ENCODE peak calls at places on chromosomes 16 and 17, in nine cellular contexts. One of them, this sample, is unnamed.

GRCh38 chr17:35052240-35052608 is 11.3 kb downstream of the RFFL start:
- DNase-seq in fibroblast of lung: peak
- DNase-seq in CD8-positive, alpha-beta T cell: no peak
- DNase-seq in brain microvascular endothelial cell: peak
- DNase-seq in dorsolateral prefrontal cortex: no peak
- DNase-seq in OCI-LY7: no peak
- DNase-seq in transverse colon: no peak
- DNase-seq in PC-9: no peak
- DNase-seq in body of pancreas: no peak
- DNase-seq in this sample: no peak

GRCh38 chr17:28394717-28395116 is 11.3 kb downstream of the SLC46A1 start:
- DNase-seq in fibroblast of lung: no peak
- DNase-seq in CD8-positive, alpha-beta T cell: no peak
- DNase-seq in brain microvascular endothelial cell: no peak
- DNase-seq in dorsolateral prefrontal cortex: no peak
- DNase-seq in OCI-LY7: no peak
- DNase-seq in transverse colon: no peak
- DNase-seq in PC-9: no peak
- DNase-seq in body of pancreas: no peak
- DNase-seq in this sample: no peak

GRCh38 chr17:7851438-7852261 is 3.2 kb upstream of the TMEM88 start:
- DNase-seq in fibroblast of lung: peak
- DNase-seq in CD8-positive, alpha-beta T cell: peak
- DNase-seq in brain microvascular endothelial cell: peak
- DNase-seq in dorsolateral prefrontal cortex: peak
- DNase-seq in OCI-LY7: peak
- DNase-seq in transverse colon: peak
- DNase-seq in PC-9: no peak
- DNase-seq in body of pancreas: peak
- DNase-seq in this sample: peak

GRCh38 chr17:38605852-38606645 is at the start of gene SRCIN1:
- DNase-seq in fibroblast of lung: no peak
- DNase-seq in CD8-positive, alpha-beta T cell: peak
- DNase-seq in brain microvascular endothelial cell: no peak
- DNase-seq in dorsolateral prefrontal cortex: peak
- DNase-seq in OCI-LY7: peak
- DNase-seq in transverse colon: peak
- DNase-seq in PC-9: peak
- DNase-seq in body of pancreas: peak
- DNase-seq in this sample: peak

GRCh38 chr16:48123104-48123788 is 32.5 kb downstream of the ABCC12 start:
- DNase-seq in fibroblast of lung: peak
- DNase-seq in CD8-positive, alpha-beta T cell: no peak
- DNase-seq in brain microvascular endothelial cell: peak
- DNase-seq in dorsolateral prefrontal cortex: no peak
- DNase-seq in OCI-LY7: no peak
- DNase-seq in transverse colon: no peak
- DNase-seq in PC-9: peak
- DNase-seq in body of pancreas: no peak
- DNase-seq in this sample: no peak

GRCh38 chr17:27544350-27545131 is 86.4 kb upstream of the LGALS9 start:
- DNase-seq in fibroblast of lung: peak
- DNase-seq in CD8-positive, alpha-beta T cell: no peak
- DNase-seq in brain microvascular endothelial cell: no peak
- DNase-seq in dorsolateral prefrontal cortex: no peak
- DNase-seq in OCI-LY7: peak
- DNase-seq in transverse colon: no peak
- DNase-seq in PC-9: peak
- DNase-seq in body of pancreas: no peak
- DNase-seq in this sample: no peak

GRCh38 chr16:16991711-16992110 is 479.0 kb downstream of the XYLT1 start:
- DNase-seq in fibroblast of lung: no peak
- DNase-seq in CD8-positive, alpha-beta T cell: no peak
- DNase-seq in brain microvascular endothelial cell: no peak
- DNase-seq in dorsolateral prefrontal cortex: no peak
- DNase-seq in OCI-LY7: no peak
- DNase-seq in transverse colon: no peak
- DNase-seq in PC-9: no peak
- DNase-seq in body of pancreas: no peak
- DNase-seq in this sample: no peak

GRCh38 chr16:68235105-68235881 is 634 bp downstream of the ESRP2 start:
- DNase-seq in fibroblast of lung: no peak
- DNase-seq in CD8-positive, alpha-beta T cell: no peak
- DNase-seq in brain microvascular endothelial cell: no peak
- DNase-seq in dorsolateral prefrontal cortex: no peak
- DNase-seq in OCI-LY7: no peak
- DNase-seq in transverse colon: peak
- DNase-seq in PC-9: peak
- DNase-seq in body of pancreas: peak
- DNase-seq in this sample: no peak

GRCh38 chr16:81627729-81628128 is 151.4 kb upstream of the PLCG2 start:
- DNase-seq in fibroblast of lung: no peak
- DNase-seq in CD8-positive, alpha-beta T cell: no peak
- DNase-seq in brain microvascular endothelial cell: no peak
- DNase-seq in dorsolateral prefrontal cortex: no peak
- DNase-seq in OCI-LY7: no peak
- DNase-seq in transverse colon: no peak
- DNase-seq in PC-9: no peak
- DNase-seq in body of pancreas: no peak
- DNase-seq in this sample: no peak

GRCh38 chr16:72061564-72061963 is 1.5 kb upstream of the HPR start:
- DNase-seq in fibroblast of lung: no peak
- DNase-seq in CD8-positive, alpha-beta T cell: no peak
- DNase-seq in brain microvascular endothelial cell: no peak
- DNase-seq in dorsolateral prefrontal cortex: no peak
- DNase-seq in OCI-LY7: no peak
- DNase-seq in transverse colon: no peak
- DNase-seq in PC-9: no peak
- DNase-seq in body of pancreas: no peak
- DNase-seq in this sample: no peak

GRCh38 chr16:66196770-66197169 is 169.7 kb upstream of the CDH5 start:
- DNase-seq in fibroblast of lung: no peak
- DNase-seq in CD8-positive, alpha-beta T cell: no peak
- DNase-seq in brain microvascular endothelial cell: no peak
- DNase-seq in dorsolateral prefrontal cortex: no peak
- DNase-seq in OCI-LY7: no peak
- DNase-seq in transverse colon: no peak
- DNase-seq in PC-9: no peak
- DNase-seq in body of pancreas: no peak
- DNase-seq in this sample: no peak

GRCh38 chr17:47990962-47991731 is 20.2 kb downstream of the CDK5RAP3 start:
- DNase-seq in fibroblast of lung: peak
- DNase-seq in CD8-positive, alpha-beta T cell: no peak
- DNase-seq in brain microvascular endothelial cell: no peak
- DNase-seq in dorsolateral prefrontal cortex: no peak
- DNase-seq in OCI-LY7: no peak
- DNase-seq in transverse colon: no peak
- DNase-seq in PC-9: no peak
- DNase-seq in body of pancreas: no peak
- DNase-seq in this sample: no peak

GRCh38 chr17:49193513-49194296 is 16.7 kb downstream of the GNGT2 start:
- DNase-seq in fibroblast of lung: peak
- DNase-seq in CD8-positive, alpha-beta T cell: no peak
- DNase-seq in brain microvascular endothelial cell: peak
- DNase-seq in dorsolateral prefrontal cortex: no peak
- DNase-seq in OCI-LY7: peak
- DNase-seq in transverse colon: peak
- DNase-seq in PC-9: peak
- DNase-seq in body of pancreas: peak
- DNase-seq in this sample: peak

GRCh38 chr16:53502331-53503269 is at the start of gene AKTIP:
- DNase-seq in fibroblast of lung: peak
- DNase-seq in CD8-positive, alpha-beta T cell: peak
- DNase-seq in brain microvascular endothelial cell: peak
- DNase-seq in dorsolateral prefrontal cortex: no peak
- DNase-seq in OCI-LY7: peak
- DNase-seq in transverse colon: peak
- DNase-seq in PC-9: peak
- DNase-seq in body of pancreas: peak
- DNase-seq in this sample: peak

GRCh38 chr16:64253525-64253924 is 868.3 kb downstream of the CDH11 start:
- DNase-seq in fibroblast of lung: no peak
- DNase-seq in CD8-positive, alpha-beta T cell: no peak
- DNase-seq in brain microvascular endothelial cell: peak
- DNase-seq in dorsolateral prefrontal cortex: no peak
- DNase-seq in OCI-LY7: no peak
- DNase-seq in transverse colon: no peak
- DNase-seq in PC-9: no peak
- DNase-seq in body of pancreas: no peak
- DNase-seq in this sample: no peak

GRCh38 chr16:27515874-27516353 is 33.8 kb downstream of the GTF3C1 start:
- DNase-seq in fibroblast of lung: no peak
- DNase-seq in CD8-positive, alpha-beta T cell: no peak
- DNase-seq in brain microvascular endothelial cell: peak
- DNase-seq in dorsolateral prefrontal cortex: no peak
- DNase-seq in OCI-LY7: peak
- DNase-seq in transverse colon: no peak
- DNase-seq in PC-9: peak
- DNase-seq in body of pancreas: peak
- DNase-seq in this sample: peak

DNA sequence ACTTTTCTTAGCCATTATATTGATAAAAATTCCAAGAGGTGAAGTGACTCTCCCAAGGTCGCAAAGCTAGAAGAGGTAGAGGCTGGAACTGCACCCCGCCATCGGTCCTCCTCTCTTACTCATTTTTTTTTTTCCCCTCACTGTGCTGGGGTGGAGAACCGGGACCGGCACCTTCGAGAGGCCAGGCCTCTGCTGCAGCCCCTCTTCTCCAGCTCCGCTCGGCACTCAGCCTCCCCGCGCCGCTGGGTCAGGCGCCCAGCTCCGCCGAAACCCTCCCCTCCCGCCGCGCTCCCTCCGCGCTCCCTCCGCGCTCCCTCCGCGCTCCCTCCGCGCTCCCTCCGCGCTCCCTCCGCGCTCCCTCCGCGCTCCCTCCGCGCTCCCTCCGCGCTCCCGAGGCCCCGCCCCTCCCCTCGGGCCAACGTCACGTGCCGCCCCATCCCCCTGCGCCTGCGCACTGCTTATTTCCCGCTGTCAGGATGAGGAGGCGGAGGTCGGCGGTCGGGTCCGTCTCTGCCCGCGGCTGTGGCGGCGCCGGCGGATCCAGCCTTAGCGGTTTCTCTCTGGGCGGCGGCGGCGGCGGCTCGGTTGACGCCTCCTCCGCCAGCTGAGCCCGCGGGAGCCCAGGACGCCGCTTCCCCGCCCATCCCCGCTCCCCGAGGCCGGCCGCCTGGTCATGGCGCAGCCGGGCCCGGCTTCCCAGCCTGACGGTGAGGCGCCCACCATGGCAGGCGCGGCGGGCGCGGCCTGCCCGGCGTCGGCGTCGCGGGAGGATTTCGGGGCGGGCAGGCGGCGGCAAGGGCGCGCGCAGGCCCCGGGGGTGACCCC is at the start of gene RABEP1:
- DNase-seq in fibroblast of lung: peak
- DNase-seq in CD8-positive, alpha-beta T cell: peak
- DNase-seq in brain microvascular endothelial cell: peak
- DNase-seq in dorsolateral prefrontal cortex: peak
- DNase-seq in OCI-LY7: peak
- DNase-seq in transverse colon: peak
- DNase-seq in PC-9: peak
- DNase-seq in body of pancreas: peak
- DNase-seq in this sample: peak
- TF ChIP-seq CTCF in fibroblast of lung: no peak
- TF ChIP-seq CTCF in CD8-positive, alpha-beta T cell: no peak
- TF ChIP-seq CTCF in brain microvascular endothelial cell: peak
- TF ChIP-seq CTCF in dorsolateral prefrontal cortex: peak
- TF ChIP-seq CTCF in OCI-LY7: peak
- TF ChIP-seq CTCF in transverse colon: peak
- TF ChIP-seq CTCF in PC-9: no peak
- TF ChIP-seq CTCF in body of pancreas: no peak
- TF ChIP-seq CTCF in this sample: no peak

GRCh38 chr17:39812466-39812865 is 51.6 kb downstream of the IKZF3 start:
- DNase-seq in fibroblast of lung: no peak
- DNase-seq in CD8-positive, alpha-beta T cell: no peak
- DNase-seq in brain microvascular endothelial cell: no peak
- DNase-seq in dorsolateral prefrontal cortex: no peak
- DNase-seq in OCI-LY7: no peak
- DNase-seq in transverse colon: no peak
- DNase-seq in PC-9: no peak
- DNase-seq in body of pancreas: no peak
- DNase-seq in this sample: no peak
- H3K27ac ChIP-seq in fibroblast of lung: no peak
- H3K27ac ChIP-seq in CD8-positive, alpha-beta T cell: peak
- H3K27ac ChIP-seq in brain microvascular endothelial cell: no peak
- H3K27ac ChIP-seq in dorsolateral prefrontal cortex: no peak
- H3K27ac ChIP-seq in OCI-LY7: no peak
- H3K27ac ChIP-seq in transverse colon: no peak
- H3K27ac ChIP-seq in PC-9: no peak
- H3K27ac ChIP-seq in body of pancreas: no peak
- H3K27ac ChIP-seq in this sample: no peak

GRCh38 chr16:86285421-86285820 is 224.9 kb upstream of the FOXF1 start:
- DNase-seq in fibroblast of lung: no peak
- DNase-seq in CD8-positive, alpha-beta T cell: no peak
- DNase-seq in brain microvascular endothelial cell: no peak
- DNase-seq in dorsolateral prefrontal cortex: no peak
- DNase-seq in OCI-LY7: no peak
- DNase-seq in transverse colon: no peak
- DNase-seq in PC-9: no peak
- DNase-seq in body of pancreas: no peak
- DNase-seq in this sample: no peak

GRCh38 chr16:86287641-86288201 is 222.6 kb upstream of the FOXF1 start:
- DNase-seq in fibroblast of lung: no peak
- DNase-seq in CD8-positive, alpha-beta T cell: no peak
- DNase-seq in brain microvascular endothelial cell: no peak
- DNase-seq in dorsolateral prefrontal cortex: no peak
- DNase-seq in OCI-LY7: no peak
- DNase-seq in transverse colon: no peak
- DNase-seq in PC-9: no peak
- DNase-seq in body of pancreas: no peak
- DNase-seq in this sample: no peak

GRCh38 chr16:86286991-86287640 is 223.2 kb upstream of the FOXF1 start:
- DNase-seq in fibroblast of lung: no peak
- DNase-seq in CD8-positive, alpha-beta T cell: no peak
- DNase-seq in brain microvascular endothelial cell: no peak
- DNase-seq in dorsolateral prefrontal cortex: no peak
- DNase-seq in OCI-LY7: no peak
- DNase-seq in transverse colon: no peak
- DNase-seq in PC-9: no peak
- DNase-seq in body of pancreas: no peak
- DNase-seq in this sample: no peak

GRCh38 chr16:86283944-86284343 is 226.4 kb upstream of the FOXF1 start:
- DNase-seq in fibroblast of lung: no peak
- DNase-seq in CD8-positive, alpha-beta T cell: no peak
- DNase-seq in brain microvascular endothelial cell: no peak
- DNase-seq in dorsolateral prefrontal cortex: no peak
- DNase-seq in OCI-LY7: no peak
- DNase-seq in transverse colon: no peak
- DNase-seq in PC-9: no peak
- DNase-seq in body of pancreas: no peak
- DNase-seq in this sample: no peak

GRCh38 chr16:86285938-86286921 is 224.1 kb upstream of the FOXF1 start:
- DNase-seq in fibroblast of lung: no peak
- DNase-seq in CD8-positive, alpha-beta T cell: no peak
- DNase-seq in brain microvascular endothelial cell: no peak
- DNase-seq in dorsolateral prefrontal cortex: no peak
- DNase-seq in OCI-LY7: no peak
- DNase-seq in transverse colon: no peak
- DNase-seq in PC-9: no peak
- DNase-seq in body of pancreas: no peak
- DNase-seq in this sample: no peak
- H3K4me3 ChIP-seq in fibroblast of lung: no peak
- H3K4me3 ChIP-seq in CD8-positive, alpha-beta T cell: no peak
- H3K4me3 ChIP-seq in brain microvascular endothelial cell: no peak
- H3K4me3 ChIP-seq in dorsolateral prefrontal cortex: no peak
- H3K4me3 ChIP-seq in OCI-LY7: no peak
- H3K4me3 ChIP-seq in transverse colon: peak
- H3K4me3 ChIP-seq in PC-9: no peak
- H3K4me3 ChIP-seq in body of pancreas: no peak
- H3K4me3 ChIP-seq in this sample: no peak

GRCh38 chr16:30491229-30491628 is 18.7 kb downstream of the ITGAL start:
- DNase-seq in fibroblast of lung: no peak
- DNase-seq in CD8-positive, alpha-beta T cell: no peak
- DNase-seq in brain microvascular endothelial cell: no peak
- DNase-seq in dorsolateral prefrontal cortex: no peak
- DNase-seq in OCI-LY7: no peak
- DNase-seq in transverse colon: no peak
- DNase-seq in PC-9: no peak
- DNase-seq in body of pancreas: no peak
- DNase-seq in this sample: no peak
- TF ChIP-seq CTCF in fibroblast of lung: no peak
- TF ChIP-seq CTCF in CD8-positive, alpha-beta T cell: no peak
- TF ChIP-seq CTCF in brain microvascular endothelial cell: no peak
- TF ChIP-seq CTCF in dorsolateral prefrontal cortex: no peak
- TF ChIP-seq CTCF in OCI-LY7: no peak
- TF ChIP-seq CTCF in transverse colon: no peak
- TF ChIP-seq CTCF in PC-9: no peak
- TF ChIP-seq CTCF in body of pancreas: no peak
- TF ChIP-seq CTCF in this sample: no peak

This sample was measured in testis.